ENCODE peak calls at places on chromosomes 16 and 17, in seven cellular contexts. R, Z, S, Q, Y, B and D are unnamed samples.

GRCh38 chr16:57480127-57480753 is 6.1 kb downstream of the DOK4 start:
- DNase-seq in R (no peak), Z (peak; percentile 68), Y (no peak), B (peak; percentile 53), S (no peak), Q (peak; percentile 92), D (peak; percentile 88)

GRCh38 chr16:50613281-50613991 is 65.2 kb downstream of the NKD1 start:
- DNase-seq in R (peak; percentile 62), Y (no peak), S (no peak), B (peak; percentile 63), Z (no peak), Q (no peak), D (no peak)

GRCh38 chr17:16872836-16873653 is 98.9 kb downstream of the TNFRSF13B start:
- DNase-seq in R (no peak), B (no peak), Z (peak; percentile 60), Q (peak; percentile 64), Y (no peak), S (no peak), D (peak; percentile 33)

GRCh38 chr17:20172378-20172775 is 163.2 kb downstream of the SPECC1 start:
- DNase-seq in B (no peak), Z (no peak), Q (no peak), Y (no peak), R (no peak), S (no peak), D (no peak)

GRCh38 chr16:89453662-89454321 is 36.6 kb downstream of the ANKRD11 start:
- DNase-seq in R (no peak), S (no peak), Q (no peak), Y (no peak), Z (peak; percentile 46), B (peak; percentile 44), D (peak; percentile 28)

GRCh38 chr16:85858984-85859817 is 39.8 kb upstream of the IRF8 start:
- DNase-seq in Z (no peak), Y (no peak), S (no peak), Q (peak; percentile 15), R (no peak), B (no peak), D (no peak)

GRCh38 chr16:29868396-29868795 is 5.4 kb upstream of the CDIPT start:
- DNase-seq in R (no peak), Q (no peak), Y (no peak), B (no peak), S (no peak), Z (no peak), D (no peak)

GRCh38 chr16:80751167-80751566 is 53.2 kb downstream of the CDYL2 start:
- DNase-seq in B (peak; percentile 1), R (no peak), S (no peak), Y (no peak), Z (no peak), Q (no peak), D (no peak)

GRCh38 chr16:83552193-83552592 is 255.6 kb upstream of the HSBP1 start:
- DNase-seq in R (peak; percentile 23), Y (no peak), Q (no peak), Z (peak; percentile 82), S (no peak), B (no peak), D (no peak)